ENCODE peak calls at places on chromosomes 12 and 14, in six cellular contexts. L is heart left ventricle, J is astrocyte of the cerebellum, H is HL-60, P is fibroblast of the aortic adventitia, F is spleen. E is an unnamed sample.

GRCh38 chr12:120332041-120332440 is 4.5 kb upstream of the PLA2G1B start:
- DNase-seq in H (no peak), P (no peak), L (no peak), F (no peak), J (no peak), E (no peak)

GRCh38 chr12:2291947-2292346 is 239.2 kb downstream of the CACNA1C start:
- DNase-seq in L (no peak), P (no peak), H (no peak), F (no peak), J (no peak), E (no peak)

GRCh38 chr12:71014180-71014785 is 93.7 kb upstream of the PTPRR start:
- DNase-seq in J (peak; percentile 22), F (no peak), L (no peak), H (no peak), P (peak; percentile 84), E (no peak)

GRCh38 chr12:95205016-95205415 is 12.3 kb downstream of the FGD6 start:
- DNase-seq in H (no peak), L (no peak), J (no peak), P (no peak), F (no peak), E (no peak)

GRCh38 chr14:69605761-69606160 is 5.6 kb upstream of the SUSD6 start:
- DNase-seq in P (no peak), J (no peak), H (no peak), L (no peak), F (no peak), E (no peak)

GRCh38 chr12:88934163-88934747 is 354.0 kb upstream of the KITLG start:
- DNase-seq in J (peak; percentile 46), L (no peak), P (peak; percentile 48), H (no peak), F (no peak), E (no peak)

GRCh38 chr14:103702497-103703432 is 12.5 kb downstream of the XRCC3 start:
- DNase-seq in H (no peak), J (no peak), L (peak; percentile 42), P (no peak), F (peak; percentile 71), E (no peak)

GRCh38 chr14:68219407-68219806 is 399.8 kb downstream of the RAD51B start:
- DNase-seq in L (no peak), P (no peak), J (no peak), H (no peak), F (no peak), E (no peak)

GRCh38 chr14:79370969-79371368 is 840.3 kb downstream of the DIO2 start:
- DNase-seq in J (no peak), P (no peak), L (no peak), F (no peak), H (no peak), E (no peak)

GRCh38 chr12:110266980-110267620 is 13.9 kb upstream of the ATP2A2 start:
- DNase-seq in F (no peak), P (peak; percentile 72), L (no peak), H (no peak), J (peak; percentile 68), E (no peak)

GRCh38 chr12:23426328-23426727 is 523.1 kb downstream of the SOX5 start:
- DNase-seq in F (no peak), P (no peak), J (no peak), H (no peak), L (no peak), E (no peak)

GRCh38 chr12:110046451-110047187 is 1.7 kb downstream of the C12orf76 start:
- DNase-seq in L (no peak), P (no peak), H (peak; percentile 41), F (no peak), J (no peak), E (no peak)

GRCh38 chr14:59346329-59346728 is 118.9 kb downstream of the GPR135 start:
- DNase-seq in L (no peak), F (no peak), P (no peak), J (no peak), H (no peak), E (no peak)

GRCh38 chr12:20628999-20629398 is 66.1 kb upstream of the SLCO1C1 start:
- DNase-seq in L (no peak), P (no peak), H (no peak), F (no peak), J (no peak), E (no peak)

GRCh38 chr14:68659021-68659931 is 133.6 kb downstream of the ZFP36L1 start:
- DNase-seq in J (no peak), F (no peak), L (no peak), H (no peak), P (no peak), E (no peak)

GRCh38 chr12:5746496-5746895 is 198.6 kb downstream of the ANO2 start:
- DNase-seq in J (no peak), H (no peak), F (no peak), P (no peak), L (no peak), E (no peak)

GRCh38 chr12:113573148-113573547 is 101.5 kb upstream of the LHX5 start:
- DNase-seq in P (no peak), J (no peak), H (no peak), L (no peak), F (no peak), E (no peak)

GRCh38 chr14:101962503-101962874 is 1.9 kb upstream of the DYNC1H1 start:
- DNase-seq in L (peak; percentile 87), P (peak; percentile 85), H (no peak), F (peak; percentile 75), J (peak; percentile 72), E (peak; percentile 55)

GRCh38 chr12:19978193-19978592 is 390.1 kb upstream of the PDE3A start:
- DNase-seq in H (no peak), F (no peak), L (no peak), P (peak; percentile 79), J (peak; percentile 89), E (peak; percentile 97)

GRCh38 chr14:102317564-102318248 is 1.8 kb upstream of the ZNF839 start:
- DNase-seq in L (no peak), J (no peak), F (peak; percentile 36), P (no peak), H (peak; percentile 58), E (no peak)

GRCh38 chr12:121489874-121490273 is 90.0 kb downstream of the RNF34 start:
- DNase-seq in H (no peak), P (no peak), F (no peak), J (no peak), L (no peak), E (no peak)

GRCh38 chr14:43540948-43541347 is 966.1 kb downstream of the FSCB start:
- DNase-seq in J (no peak), P (no peak), H (no peak), L (peak; percentile 33), F (no peak), E (no peak)

GRCh38 chr12:3534511-3534910 is 43.5 kb downstream of the PRMT8 start:
- DNase-seq in F (no peak), L (no peak), J (no peak), P (no peak), H (no peak), E (no peak)

GRCh38 chr12:26872623-26873022 is 39.6 kb upstream of the ITPR2 start:
- DNase-seq in P (no peak), H (peak; percentile 37), F (no peak), L (no peak), J (no peak), E (no peak)

GRCh38 chr12:70459786-70460185 is 93.7 kb downstream of the KCNMB4 start:
- DNase-seq in P (no peak), H (no peak), L (no peak), J (no peak), F (no peak), E (no peak)

GRCh38 chr12:106919910-106920544 is 35.7 kb upstream of the TMEM263 start:
- DNase-seq in P (peak; percentile 77), H (no peak), L (no peak), J (peak; percentile 49), F (no peak), E (peak; percentile 14)

GRCh38 chr12:48004941-48005749 is 869 bp upstream of the COL2A1 start:
- DNase-seq in P (no peak), H (no peak), F (no peak), J (no peak), L (no peak), E (no peak)

GRCh38 chr12:116964740-116965090 is 54.0 kb downstream of the FBXW8 start:
- DNase-seq in H (no peak), P (no peak), F (no peak), L (no peak), J (no peak), E (no peak)

GRCh38 chr14:69363055-69363454 is 35.0 kb downstream of the ERH start:
- DNase-seq in J (peak; percentile 18), F (no peak), P (peak; percentile 66), L (no peak), H (no peak), E (no peak)

GRCh38 chr12:22399464-22399863 is 65.0 kb upstream of the ST8SIA1 start:
- DNase-seq in L (no peak), P (no peak), F (no peak), H (no peak), J (no peak), E (no peak)

GRCh38 chr12:14960548-14961465 is 594 bp downstream of the ARHGDIB start:
- DNase-seq in J (no peak), L (peak; percentile 65), H (no peak), F (peak; percentile 81), P (peak; percentile 34), E (no peak)

GRCh38 chr12:100953217-100953616 is 158.6 kb downstream of the ANO4 start:
- DNase-seq in H (no peak), F (no peak), J (no peak), L (no peak), P (peak; percentile 18), E (no peak)

DNA sequence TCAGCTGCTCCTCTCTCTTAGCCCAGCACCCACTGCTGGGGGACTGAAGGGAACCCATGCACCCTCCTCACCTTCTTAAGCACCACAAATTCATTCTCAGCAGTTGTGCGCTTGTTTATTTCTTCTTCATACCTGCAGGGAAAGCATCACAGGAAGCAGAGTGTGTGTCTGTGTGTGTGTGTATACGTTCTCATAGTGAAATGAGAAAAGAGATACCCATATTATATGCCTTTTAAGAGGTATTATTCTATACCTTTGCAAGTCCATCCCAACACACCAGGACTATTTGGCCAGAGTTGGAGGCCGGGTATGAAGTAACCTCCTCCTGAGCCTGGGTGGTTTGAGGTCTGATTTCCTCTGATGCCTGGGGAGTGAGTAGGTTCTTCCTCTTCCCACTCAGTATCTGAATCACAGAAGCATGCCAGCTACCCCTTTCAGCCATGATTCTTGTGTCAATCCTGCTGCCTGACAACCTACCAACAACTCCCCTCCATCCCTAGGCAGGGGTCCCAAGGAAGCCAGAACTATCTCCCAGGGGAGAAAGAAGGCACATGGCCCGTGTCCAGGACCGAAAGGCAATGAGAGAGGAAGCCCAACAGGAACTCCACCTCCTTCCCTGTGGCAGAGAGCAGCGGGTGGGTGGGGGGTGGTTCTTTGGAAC is 3.0 kb downstream of the KRT73 start:
- DNase-seq in L (no peak), F (no peak), J (no peak), P (no peak), H (no peak), E (no peak)
- H3K4me3 ChIP-seq in L (no peak overlapping the region), F (no peak overlapping the region), J (no peak overlapping the region), P (no peak overlapping the region), H (no peak overlapping the region), E (no peak overlapping the region)

GRCh38 chr14:29925736-29926135 is 1.9 kb downstream of the PRKD1 start:
- DNase-seq in J (no peak), L (no peak), H (no peak), P (peak; percentile 44), F (no peak), E (no peak)
- H3K4me3 ChIP-seq in J (peak overlapping the region; percentile 89), L (peak overlapping the region; percentile 93), H (no peak overlapping the region), P (peak overlapping the region; percentile 92), F (no peak overlapping the region), E (peak overlapping the region; percentile 87)

GRCh38 chr12:64400041-64400440 is 4.2 kb upstream of the XPOT start:
- DNase-seq in P (peak; percentile 70), L (no peak), H (no peak), F (no peak), J (no peak), E (no peak)
- H3K4me3 ChIP-seq in P (no peak overlapping the region), L (no peak overlapping the region), H (no peak overlapping the region), F (no peak overlapping the region), J (no peak overlapping the region), E (no peak overlapping the region)

GRCh38 chr14:32537166-32537565 is 208.1 kb downstream of the AKAP6 start:
- DNase-seq in H (no peak), P (no peak), F (no peak), J (no peak), L (no peak), E (no peak)
- H3K4me3 ChIP-seq in H (no peak overlapping the region), P (no peak overlapping the region), F (no peak overlapping the region), J (no peak overlapping the region), L (no peak overlapping the region), E (no peak overlapping the region)

E was measured in AG04449.